ENCODE peak calls at places on chromosomes 5 and 9, in six cellular contexts. D is anterior cingulate cortex; L is GM19239; M is central memory CD8-positive, alpha-beta T cell; Z is PC-3; G is GM13976. V is an unnamed sample.

GRCh38 chr5:154271936-154272514 is 81.5 kb downstream of the GALNT10 start:
- DNase-seq in L (no peak), Z (no peak), D (no peak), M (no peak), G (no peak), V (no peak)

GRCh38 chr5:180689071-180689694 is 39.8 kb upstream of the FLT4 start:
- DNase-seq in D (no peak), M (no peak), G (no peak), Z (no peak), L (no peak), V (no peak)

GRCh38 chr5:156475831-156476551 is 149.0 kb downstream of the SGCD start:
- DNase-seq in L (no peak), M (no peak), D (no peak), G (no peak), Z (no peak), V (no peak)

GRCh38 chr5:74251106-74252032 is 389.2 kb downstream of the ENC1 start:
- DNase-seq in G (no peak), L (no peak), Z (peak; percentile 91), D (no peak), M (no peak), V (no peak)

GRCh38 chr9:130120207-130120587 is 52.0 kb upstream of the NCS1 start:
- DNase-seq in G (no peak), D (no peak), Z (no peak), L (no peak), M (no peak), V (no peak)

GRCh38 chr9:132651259-132651658 is 18.5 kb downstream of the DDX31 start:
- DNase-seq in L (no peak), Z (peak; percentile 78), D (no peak), M (no peak), G (no peak), V (no peak)

GRCh38 chr5:7955476-7955875 is 86.5 kb downstream of the MTRR start:
- DNase-seq in L (no peak), M (no peak), D (no peak), Z (no peak), G (no peak), V (no peak)

GRCh38 chr5:171606414-171607024 is 179.1 kb upstream of the SMIM23 start:
- DNase-seq in Z (peak; percentile 27), D (no peak), G (no peak), M (no peak), L (no peak), V (no peak)

GRCh38 chr5:143168171-143168681 is 235.3 kb downstream of the NR3C1 start:
- DNase-seq in L (no peak), M (no peak), Z (no peak), D (no peak), G (no peak), V (no peak)

GRCh38 chr5:16671208-16671607 is 54.4 kb upstream of the RETREG1 start:
- DNase-seq in L (no peak), G (no peak), M (no peak), Z (no peak), D (no peak), V (no peak)

GRCh38 chr9:1051286-1052118 is 1.3 kb downstream of the DMRT2 start:
- DNase-seq in Z (no peak), D (no peak), M (no peak), L (no peak), G (peak; percentile 53), V (peak; percentile 68)

GRCh38 chr5:1246711-1247431 is 21.7 kb downstream of the SLC6A18 start:
- DNase-seq in L (no peak), M (no peak), G (peak; percentile 73), D (no peak), Z (peak; percentile 59), V (peak; percentile 74)

GRCh38 chr9:98168952-98169488 is 23.4 kb downstream of the CORO2A start:
- DNase-seq in M (no peak), D (no peak), G (peak; percentile 96), L (peak; percentile 85), Z (peak; percentile 76), V (peak; percentile 93)

GRCh38 chr5:154701181-154701580 is 54.0 kb upstream of the LARP1 start:
- DNase-seq in Z (no peak), D (no peak), L (no peak), M (no peak), G (no peak), V (no peak)

GRCh38 chr9:75039006-75039405 is 10.9 kb upstream of the CARNMT1 start:
- DNase-seq in G (no peak), M (no peak), L (no peak), D (no peak), Z (peak; percentile 39), V (no peak)

GRCh38 chr9:99557816-99558215 is 263.9 kb upstream of the NR4A3 start:
- DNase-seq in M (no peak), G (no peak), L (no peak), D (no peak), Z (no peak), V (no peak)

GRCh38 chr9:95143591-95144561 is 173.6 kb downstream of the FANCC start:
- DNase-seq in Z (no peak), D (no peak), M (no peak), G (peak; percentile 1), L (no peak), V (peak; percentile 1)

GRCh38 chr9:18566125-18566524 is 92.2 kb downstream of the ADAMTSL1 start:
- DNase-seq in L (no peak), G (no peak), Z (peak; percentile 83), D (no peak), M (no peak), V (no peak)

GRCh38 chr5:180135128-180135955 is 63.8 kb upstream of the RNF130 start:
- DNase-seq in Z (peak; percentile 83), G (no peak), M (no peak), L (no peak), D (no peak), V (no peak)

GRCh38 chr9:132214027-132214622 is 52.3 kb downstream of the NTNG2 start:
- DNase-seq in G (no peak), L (no peak), M (no peak), D (peak; percentile 75), Z (peak; percentile 70), V (no peak)

GRCh38 chr9:68416891-68417570 is 60.6 kb downstream of the PGM5 start:
- DNase-seq in Z (peak; percentile 49), L (no peak), D (no peak), M (no peak), G (peak; percentile 27), V (peak; percentile 7)

GRCh38 chr5:167489202-167489601 is 802.2 kb upstream of the WWC1 start:
- DNase-seq in L (no peak), G (peak; percentile 38), Z (no peak), D (no peak), M (no peak), V (peak; percentile 31)

GRCh38 chr5:141186897-141187512 is at the start of gene PCDHB9:
- DNase-seq in M (no peak), G (peak; percentile 32), D (no peak), Z (peak; percentile 47), L (no peak), V (no peak)

GRCh38 chr5:69288069-69288468 is 44.5 kb downstream of the CCDC125 start:
- DNase-seq in M (no peak), D (no peak), Z (no peak), L (no peak), G (no peak), V (no peak)

GRCh38 chr5:179404321-179405053 is 59.2 kb upstream of the ADAMTS2 start:
- DNase-seq in Z (no peak), M (no peak), G (peak; percentile 13), L (no peak), D (no peak), V (no peak)

GRCh38 chr9:118985851-118986250 is 383.4 kb downstream of the BRINP1 start:
- DNase-seq in L (no peak), D (no peak), Z (no peak), G (no peak), M (no peak), V (no peak)

GRCh38 chr9:74821636-74822035 is 66.1 kb downstream of the TRPM6 start:
- DNase-seq in Z (no peak), G (no peak), M (no peak), L (no peak), D (peak; percentile 41), V (no peak)

GRCh38 chr9:137639303-137640051 is 20.7 kb downstream of the EHMT1 start:
- DNase-seq in Z (no peak), G (peak; percentile 73), M (no peak), D (no peak), L (no peak), V (peak; percentile 78)

GRCh38 chr9:105369911-105370310 is 77.9 kb upstream of the FSD1L start:
- DNase-seq in G (no peak), D (no peak), L (no peak), Z (no peak), M (no peak), V (no peak)

GRCh38 chr5:169291877-169292276 is 9.1 kb downstream of the SLIT3 start:
- DNase-seq in L (no peak), G (no peak), M (no peak), D (no peak), Z (no peak), V (no peak)

GRCh38 chr5:63727583-63727982 is 234.7 kb downstream of the HTR1A start:
- DNase-seq in G (no peak), L (no peak), M (no peak), D (no peak), Z (no peak), V (no peak)